ENCODE peak calls at places on chromosomes 5 and 9, in six cellular contexts. L is thyroid gland, A is A549, Q is heart left ventricle, Z is HCT116, U is spleen. V is an unnamed sample.

GRCh38 chr9:70574222-70574837 is 159.9 kb upstream of the KLF9 start:
- DNase-seq in U (no peak), A (no peak), Q (no peak), Z (no peak), L (no peak), V (no peak)

GRCh38 chr5:59587489-59588337 is 305.8 kb downstream of the PDE4D start:
- DNase-seq in U (no peak), L (peak; percentile 15), Q (peak; percentile 52), A (peak; percentile 92), Z (no peak), V (peak; percentile 28)

GRCh38 chr5:80406980-80407734 is 707 bp upstream of the ZFYVE16 start:
- DNase-seq in A (peak; percentile 6), U (peak; percentile 79), Z (no peak), L (peak; percentile 12), Q (peak; percentile 26), V (peak; percentile 66)

GRCh38 chr9:87263291-87263690 is 234.4 kb upstream of the DAPK1 start:
- DNase-seq in A (peak; percentile 12), L (no peak), Q (no peak), Z (peak; percentile 1), U (no peak), V (no peak)

GRCh38 chr9:134272302-134273023 is 53.8 kb upstream of the RXRA start:
- DNase-seq in Q (no peak), Z (no peak), L (no peak), U (no peak), A (no peak), V (no peak)

GRCh38 chr9:112158629-112159228 is 16.4 kb downstream of the SUSD1 start:
- DNase-seq in A (no peak), Q (no peak), Z (no peak), U (no peak), L (no peak), V (no peak)

GRCh38 chr9:87664153-87665060 is 61.5 kb upstream of the CTSL start:
- DNase-seq in Q (no peak), A (no peak), L (no peak), Z (no peak), U (no peak), V (no peak)

GRCh38 chr9:110214090-110214489 is 6.1 kb upstream of the C9orf152 start:
- DNase-seq in A (no peak), L (no peak), Q (no peak), Z (no peak), U (no peak), V (no peak)

GRCh38 chr9:135330685-135331590 is 148.6 kb upstream of the PPP1R26 start:
- DNase-seq in Q (no peak), U (peak; percentile 47), L (no peak), Z (no peak), A (no peak), V (no peak)

GRCh38 chr9:93813687-93814560 is 141.2 kb downstream of the BARX1 start:
- DNase-seq in U (peak; percentile 48), Z (no peak), Q (no peak), L (no peak), A (no peak), V (peak; percentile 35)

GRCh38 chr9:119370816-119371215 is 1.6 kb upstream of the BRINP1 start:
- DNase-seq in A (peak; percentile 13), U (no peak), Q (peak; percentile 36), L (peak; percentile 30), Z (no peak), V (peak; percentile 57)

GRCh38 chr5:150412319-150413175 is at the start of gene CD74:
- DNase-seq in A (no peak), L (peak; percentile 94), Z (no peak), U (peak; percentile 97), Q (peak; percentile 89), V (peak; percentile 82)

GRCh38 chr5:128842241-128842640 is 123.0 kb upstream of the SLC27A6 start:
- DNase-seq in Z (no peak), A (no peak), U (no peak), L (no peak), Q (no peak), V (no peak)

GRCh38 chr5:2603176-2603575 is 148.3 kb downstream of the IRX2 start:
- DNase-seq in U (no peak), A (no peak), Z (no peak), Q (no peak), L (no peak), V (no peak)

GRCh38 chr5:157100140-157100679 is 8.6 kb downstream of the HAVCR2 start:
- DNase-seq in L (no peak), A (peak; percentile 50), U (no peak), Q (no peak), Z (no peak), V (no peak)

GRCh38 chr9:136690841-136691261 is 3.6 kb upstream of the AGPAT2 start:
- DNase-seq in U (no peak), Z (no peak), A (no peak), Q (peak; percentile 77), L (peak; percentile 95), V (peak; percentile 86)

GRCh38 chr5:143245929-143246561 is 157.4 kb downstream of the NR3C1 start:
- DNase-seq in Q (no peak), L (no peak), Z (peak; percentile 92), A (peak; percentile 94), U (no peak), V (no peak)

DNA sequence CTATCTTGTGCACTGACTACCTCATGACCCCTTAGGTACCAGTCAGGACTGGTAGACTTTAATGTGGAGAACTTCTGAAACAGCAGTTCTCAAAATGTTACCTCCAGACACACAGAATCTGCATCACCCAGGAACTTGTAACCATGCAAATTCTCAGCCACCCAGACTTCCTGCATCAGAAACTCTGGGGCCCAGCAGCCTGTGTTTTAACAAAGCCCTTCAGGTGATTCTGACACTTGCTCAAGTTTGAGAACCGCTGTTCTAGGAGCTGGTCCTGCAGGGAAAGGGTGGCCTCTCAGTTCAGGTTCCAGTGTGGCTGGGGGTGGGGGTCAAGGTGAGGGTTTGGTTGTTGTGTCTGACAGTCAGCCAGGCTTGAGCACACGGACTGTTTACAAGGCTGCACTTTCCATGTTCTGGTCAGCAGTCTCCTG is 28.4 kb downstream of the ZFP62 start:
- DNase-seq in Q (no peak), Z (no peak), L (no peak), A (no peak), U (no peak), V (no peak)
- TF ChIP-seq POLR2A in Q (no peak), Z (no peak), L (no peak), A (no peak), U (no peak), V (no peak)

DNA sequence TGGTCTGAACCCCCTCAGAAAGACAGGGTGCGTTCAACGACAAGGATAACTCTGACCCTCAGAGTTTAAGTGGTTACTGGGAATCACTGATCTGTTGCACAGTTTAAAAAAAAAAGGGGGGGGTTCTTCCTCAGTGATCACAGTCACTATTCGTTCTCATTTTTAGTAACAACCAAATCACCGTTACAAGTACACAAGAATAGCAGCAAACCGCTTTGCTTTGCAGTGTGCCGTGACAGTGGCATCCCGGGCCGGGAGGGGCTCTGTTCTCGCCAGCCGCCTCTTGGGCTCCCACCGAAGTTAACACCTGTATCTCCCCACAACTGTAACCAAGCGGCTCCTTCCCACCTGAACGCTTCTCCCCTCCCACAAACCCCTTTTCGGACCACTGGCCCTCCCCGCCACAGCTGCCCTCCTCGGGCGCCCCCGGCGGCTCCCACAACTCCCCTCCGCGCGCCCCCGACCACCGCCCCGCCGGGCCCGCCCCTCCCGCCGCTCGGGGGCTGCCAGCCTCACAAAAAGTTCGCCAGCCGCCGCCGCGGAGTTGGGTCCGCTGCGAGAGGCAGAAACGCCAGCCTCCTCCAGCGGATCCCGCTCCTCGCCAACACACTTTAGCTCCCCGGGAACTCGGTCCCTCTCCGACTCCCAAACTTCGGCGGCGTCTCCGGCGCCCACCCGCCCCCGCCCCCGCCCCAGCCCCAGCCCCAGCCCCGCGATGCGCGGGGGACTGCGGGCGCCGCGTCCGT is 1.2 kb downstream of the SSBP2 start:
- DNase-seq in Q (peak; percentile 48), Z (no peak), L (peak; percentile 58), U (peak; percentile 92), A (no peak), V (peak; percentile 51)
- H3K27ac ChIP-seq in Q (peak overlapping the region; percentile 79), Z (no peak overlapping the region), L (peak overlapping the region; percentile 71), U (peak overlapping the region; percentile 97), A (peak overlapping the region; percentile 98), V (no peak overlapping the region)

GRCh38 chr5:95872333-95873268 is 50.1 kb upstream of the GLRX start:
- DNase-seq in A (no peak), Q (no peak), L (no peak), Z (no peak), U (no peak), V (peak; percentile 52)
- H3K4me1 ChIP-seq in A (peaks cover 11% of the 10 kb centered on the region), Q (peaks cover 47% of the 10 kb centered on the region), L (no peaks in the 10 kb centered on the region), Z (no peaks in the 10 kb centered on the region), U (peaks cover 25% of the 10 kb centered on the region), V (no peaks in the 10 kb centered on the region)

GRCh38 chr5:127012933-127013332 is 17.4 kb downstream of the MARCHF3 start:
- DNase-seq in L (no peak), A (no peak), Q (no peak), Z (no peak), U (no peak), V (no peak)

GRCh38 chr5:127010362-127010761 is 20.0 kb downstream of the MARCHF3 start:
- DNase-seq in L (no peak), A (no peak), Q (no peak), U (no peak), Z (no peak), V (no peak)

GRCh38 chr5:127011961-127012644 is 18.3 kb downstream of the MARCHF3 start:
- DNase-seq in Q (no peak), U (no peak), Z (no peak), A (no peak), L (no peak), V (no peak)

GRCh38 chr5:127009784-127010183 is 20.6 kb downstream of the MARCHF3 start:
- DNase-seq in Z (no peak), A (no peak), Q (no peak), L (no peak), U (no peak), V (no peak)

DNA sequence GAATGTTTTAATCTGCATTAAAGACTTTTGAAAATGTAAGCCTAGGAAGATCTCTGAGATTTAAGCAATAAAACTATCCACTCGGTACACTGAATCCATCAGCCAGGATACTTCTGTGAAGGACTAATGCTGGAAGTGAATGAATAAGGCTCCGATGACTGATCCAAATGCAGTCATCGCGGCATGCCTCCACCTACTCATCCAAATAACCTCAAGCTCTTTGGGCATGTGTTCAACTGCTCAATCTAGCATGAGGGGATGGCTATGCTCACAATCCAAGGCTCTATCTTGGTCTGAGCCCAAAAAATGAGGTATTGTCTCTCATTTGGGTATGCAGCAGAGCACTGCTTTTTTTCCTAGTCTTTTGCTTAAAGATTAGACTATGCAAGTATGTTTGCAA is 19.2 kb downstream of the MARCHF3 start:
- DNase-seq in A (no peak), U (no peak), Z (no peak), Q (no peak), L (peak; percentile 22), V (no peak)
- TF ChIP-seq POLR2A in A (no peak), U (no peak), Z (no peak), Q (no peak), L (no peak), V (no peak)

GRCh38 chr9:27125936-27126335 is 16.9 kb downstream of the TEK start:
- DNase-seq in A (no peak), Z (no peak), U (no peak), L (no peak), Q (no peak), V (no peak)
- H3K27ac ChIP-seq in A (peak overlapping the region; percentile 2), Z (no peak overlapping the region), U (no peak overlapping the region), L (no peak overlapping the region), Q (peak overlapping the region; percentile 39), V (no peak overlapping the region)

GRCh38 chr9:36213387-36213786 is 22.7 kb downstream of the CLTA start:
- DNase-seq in L (no peak), A (no peak), Q (no peak), U (no peak), Z (no peak), V (no peak)
- H3K4me1 ChIP-seq in L (peaks cover 15% of the 10 kb centered on the region), A (peaks cover 4% of the 10 kb centered on the region), Q (peaks cover 80% of the 10 kb centered on the region), U (peaks cover 20% of the 10 kb centered on the region), Z (no peaks in the 10 kb centered on the region), V (no peaks in the 10 kb centered on the region)